ENCODE peak calls at places on chromosomes 5 and 9, in four cellular contexts. One of them, this sample, is unnamed.

GRCh38 chr9:75658301-75658919 is 232.1 kb upstream of the PCSK5 start:
- DNase-seq in stimulated activated CD4-positive, alpha-beta T cell treated with anti-CD3 and anti-CD28 coated beads, TNF-alpha, amount 100 ng/mL, for 4 hours: no peak
- DNase-seq in GM23248: no peak
- DNase-seq in H9: no peak
- DNase-seq in this sample: peak

GRCh38 chr5:149215478-149216042 is 56.1 kb upstream of the AFAP1L1 start:
- DNase-seq in stimulated activated CD4-positive, alpha-beta T cell treated with anti-CD3 and anti-CD28 coated beads, TNF-alpha, amount 100 ng/mL, for 4 hours: no peak
- DNase-seq in GM23248: peak
- DNase-seq in H9: peak
- DNase-seq in this sample: no peak

GRCh38 chr9:34809504-34810186 is 99.7 kb upstream of the CCL21 start:
- DNase-seq in H9: peak
- DNase-seq in GM23248: peak
- DNase-seq in stimulated activated CD4-positive, alpha-beta T cell treated with anti-CD3 and anti-CD28 coated beads, TNF-alpha, amount 100 ng/mL, for 4 hours: no peak
- DNase-seq in this sample: no peak

GRCh38 chr5:157857821-157858526 is 971 bp downstream of the CLINT1 start:
- DNase-seq in GM23248: peak
- DNase-seq in stimulated activated CD4-positive, alpha-beta T cell treated with anti-CD3 and anti-CD28 coated beads, TNF-alpha, amount 100 ng/mL, for 4 hours: no peak
- DNase-seq in H9: no peak
- DNase-seq in this sample: no peak

GRCh38 chr5:126390056-126390455 is 33.2 kb upstream of the GRAMD2B start:
- DNase-seq in stimulated activated CD4-positive, alpha-beta T cell treated with anti-CD3 and anti-CD28 coated beads, TNF-alpha, amount 100 ng/mL, for 4 hours: no peak
- DNase-seq in GM23248: no peak
- DNase-seq in H9: no peak
- DNase-seq in this sample: no peak

GRCh38 chr5:10418654-10419345 is 22.9 kb upstream of the ROPN1L start:
- DNase-seq in GM23248: no peak
- DNase-seq in stimulated activated CD4-positive, alpha-beta T cell treated with anti-CD3 and anti-CD28 coated beads, TNF-alpha, amount 100 ng/mL, for 4 hours: no peak
- DNase-seq in H9: no peak
- DNase-seq in this sample: no peak

GRCh38 chr5:146662229-146662628 is 146.2 kb upstream of the GPR151 start:
- DNase-seq in H9: no peak
- DNase-seq in GM23248: no peak
- DNase-seq in stimulated activated CD4-positive, alpha-beta T cell treated with anti-CD3 and anti-CD28 coated beads, TNF-alpha, amount 100 ng/mL, for 4 hours: no peak
- DNase-seq in this sample: no peak

GRCh38 chr5:158039441-158039840 is 180.5 kb upstream of the CLINT1 start:
- DNase-seq in stimulated activated CD4-positive, alpha-beta T cell treated with anti-CD3 and anti-CD28 coated beads, TNF-alpha, amount 100 ng/mL, for 4 hours: no peak
- DNase-seq in GM23248: no peak
- DNase-seq in H9: no peak
- DNase-seq in this sample: no peak

GRCh38 chr5:149239917-149240316 is 31.7 kb upstream of the AFAP1L1 start:
- DNase-seq in H9: no peak
- DNase-seq in GM23248: no peak
- DNase-seq in stimulated activated CD4-positive, alpha-beta T cell treated with anti-CD3 and anti-CD28 coated beads, TNF-alpha, amount 100 ng/mL, for 4 hours: no peak
- DNase-seq in this sample: no peak

GRCh38 chr5:136222575-136223235 is 29.7 kb upstream of the SMIM32 start:
- DNase-seq in H9: no peak
- DNase-seq in GM23248: peak
- DNase-seq in stimulated activated CD4-positive, alpha-beta T cell treated with anti-CD3 and anti-CD28 coated beads, TNF-alpha, amount 100 ng/mL, for 4 hours: no peak
- DNase-seq in this sample: no peak

GRCh38 chr5:134046330-134046729 is 41.6 kb upstream of the VDAC1 start:
- DNase-seq in GM23248: no peak
- DNase-seq in H9: no peak
- DNase-seq in stimulated activated CD4-positive, alpha-beta T cell treated with anti-CD3 and anti-CD28 coated beads, TNF-alpha, amount 100 ng/mL, for 4 hours: no peak
- DNase-seq in this sample: no peak

GRCh38 chr9:113909421-113909820 is 33.3 kb downstream of the ZNF618 start:
- DNase-seq in H9: peak
- DNase-seq in GM23248: no peak
- DNase-seq in stimulated activated CD4-positive, alpha-beta T cell treated with anti-CD3 and anti-CD28 coated beads, TNF-alpha, amount 100 ng/mL, for 4 hours: no peak
- DNase-seq in this sample: no peak

GRCh38 chr9:123044556-123044955 is 11.1 kb downstream of the GPR21 start:
- DNase-seq in stimulated activated CD4-positive, alpha-beta T cell treated with anti-CD3 and anti-CD28 coated beads, TNF-alpha, amount 100 ng/mL, for 4 hours: no peak
- DNase-seq in GM23248: peak
- DNase-seq in H9: no peak
- DNase-seq in this sample: no peak

GRCh38 chr5:6404129-6404528 is 25.8 kb upstream of the MED10 start:
- DNase-seq in H9: no peak
- DNase-seq in GM23248: peak
- DNase-seq in stimulated activated CD4-positive, alpha-beta T cell treated with anti-CD3 and anti-CD28 coated beads, TNF-alpha, amount 100 ng/mL, for 4 hours: no peak
- DNase-seq in this sample: no peak